ENCODE peak calls at places on chromosomes 16 and 17, in nine cellular contexts. C is kidney; I is naive thymus-derived CD4-positive, alpha-beta T cell; A is CD8-positive, alpha-beta memory T cell; B is stomach; Z is Peyer's patch; O is psoas muscle; M is right lobe of liver; W is thoracic aorta. N is an unnamed sample.

GRCh38 chr17:68399638-68400403 is 57.5 kb downstream of the WIPI1 start:
- DNase-seq in C (no peak), I (peak), A (no peak), B (no peak), Z (no peak), O (no peak), M (no peak), W (no peak), N (no peak)

GRCh38 chr17:48546924-48547838 is 2.3 kb upstream of the HOXB2 start:
- DNase-seq in C (no peak), I (no peak), A (no peak), B (no peak), Z (no peak), O (no peak), M (no peak), W (no peak), N (no peak)

GRCh38 chr17:4789951-4790704 is 1.4 kb downstream of the GLTPD2 start:
- DNase-seq in C (peak), I (peak), A (peak), B (peak), Z (peak), O (peak), M (peak), W (peak), N (peak)

GRCh38 chr17:78430892-78431691 is 52.6 kb downstream of the PGS1 start:
- DNase-seq in C (no peak), I (no peak), A (no peak), B (no peak), Z (no peak), O (no peak), M (no peak), W (no peak), N (no peak)

GRCh38 chr16:22070361-22071351 is 21.7 kb upstream of the VWA3A start:
- DNase-seq in C (no peak), I (no peak), A (no peak), B (peak), Z (no peak), O (peak), M (no peak), W (no peak), N (no peak)

GRCh38 chr17:77580531-77580930 is 378.0 kb upstream of the TNRC6C start:
- DNase-seq in C (peak), I (no peak), A (no peak), B (no peak), Z (peak), O (no peak), M (no peak), W (no peak), N (no peak)

GRCh38 chr17:80886641-80887573 is 104.7 kb upstream of the CHMP6 start:
- DNase-seq in C (peak), I (no peak), A (no peak), B (no peak), Z (no peak), O (no peak), M (peak), W (no peak), N (no peak)

GRCh38 chr17:35189291-35189690 is 4.9 kb downstream of the SLC35G3 start:
- DNase-seq in C (no peak), I (no peak), A (no peak), B (no peak), Z (no peak), O (no peak), M (no peak), W (no peak), N (no peak)

GRCh38 chr17:51734462-51734861 is 424.1 kb downstream of the CA10 start:
- DNase-seq in C (no peak), I (no peak), A (no peak), B (no peak), Z (no peak), O (no peak), M (no peak), W (no peak), N (no peak)

GRCh38 chr17:81090361-81091133 is 55.6 kb downstream of the BAIAP2 start:
- DNase-seq in C (no peak), I (peak), A (no peak), B (peak), Z (peak), O (peak), M (peak), W (no peak), N (no peak)

GRCh38 chr16:48612621-48613020 is 2.6 kb upstream of the N4BP1 start:
- DNase-seq in C (no peak), I (no peak), A (no peak), B (peak), Z (no peak), O (no peak), M (no peak), W (no peak), N (no peak)

GRCh38 chr17:1031711-1032110 is 34.8 kb downstream of the TIMM22 start:
- DNase-seq in C (peak), I (no peak), A (no peak), B (no peak), Z (no peak), O (peak), M (no peak), W (no peak), N (no peak)

GRCh38 chr16:78596996-78597422 is 497.6 kb downstream of the WWOX start:
- DNase-seq in C (no peak), I (no peak), A (no peak), B (no peak), Z (no peak), O (no peak), M (no peak), W (no peak), N (no peak)

GRCh38 chr17:65523411-65523810 is 38.0 kb downstream of the AXIN2 start:
- DNase-seq in C (no peak), I (no peak), A (peak), B (no peak), Z (no peak), O (no peak), M (no peak), W (no peak), N (peak)

GRCh38 chr16:82993415-82993814 is 366.6 kb downstream of the CDH13 start:
- DNase-seq in C (no peak), I (no peak), A (no peak), B (no peak), Z (no peak), O (no peak), M (no peak), W (no peak), N (no peak)

GRCh38 chr17:80943346-80944145 is 48.1 kb upstream of the CHMP6 start:
- DNase-seq in C (peak), I (no peak), A (no peak), B (no peak), Z (no peak), O (no peak), M (no peak), W (no peak), N (no peak)

GRCh38 chr16:15044286-15044685 is 11.6 kb downstream of the NTAN1 start:
- DNase-seq in C (no peak), I (no peak), A (no peak), B (no peak), Z (no peak), O (no peak), M (no peak), W (no peak), N (no peak)

GRCh38 chr16:30767767-30768465 is 5.8 kb downstream of the RNF40 start:
- DNase-seq in C (peak), I (no peak), A (no peak), B (no peak), Z (peak), O (no peak), M (no peak), W (no peak), N (no peak)

GRCh38 chr17:67289174-67289876 is 44.3 kb upstream of the HELZ start:
- DNase-seq in C (peak), I (no peak), A (no peak), B (peak), Z (peak), O (peak), M (peak), W (peak), N (no peak)

GRCh38 chr16:17491140-17491662 is 20.4 kb upstream of the XYLT1 start:
- DNase-seq in C (no peak), I (no peak), A (no peak), B (no peak), Z (no peak), O (no peak), M (no peak), W (no peak), N (no peak)

GRCh38 chr17:4858880-4859260 is 25.7 kb downstream of the MINK1 start:
- DNase-seq in C (peak), I (no peak), A (no peak), B (peak), Z (no peak), O (peak), M (peak), W (peak), N (no peak)

GRCh38 chr17:50699410-50699809 is 8.3 kb downstream of the ANKRD40 start:
- DNase-seq in C (no peak), I (no peak), A (no peak), B (no peak), Z (no peak), O (no peak), M (no peak), W (no peak), N (no peak)

GRCh38 chr17:45221081-45221996 is at the start of gene FMNL1:
- DNase-seq in C (peak), I (peak), A (peak), B (peak), Z (peak), O (peak), M (peak), W (no peak), N (peak)

GRCh38 chr17:28333083-28333746 is 2.1 kb downstream of the IFT20 start:
- DNase-seq in C (no peak), I (no peak), A (no peak), B (no peak), Z (no peak), O (no peak), M (no peak), W (no peak), N (no peak)

GRCh38 chr17:58341861-58342475 is 10.0 kb downstream of the SUPT4H1 start:
- DNase-seq in C (no peak), I (no peak), A (no peak), B (no peak), Z (no peak), O (no peak), M (no peak), W (no peak), N (peak)

DNA sequence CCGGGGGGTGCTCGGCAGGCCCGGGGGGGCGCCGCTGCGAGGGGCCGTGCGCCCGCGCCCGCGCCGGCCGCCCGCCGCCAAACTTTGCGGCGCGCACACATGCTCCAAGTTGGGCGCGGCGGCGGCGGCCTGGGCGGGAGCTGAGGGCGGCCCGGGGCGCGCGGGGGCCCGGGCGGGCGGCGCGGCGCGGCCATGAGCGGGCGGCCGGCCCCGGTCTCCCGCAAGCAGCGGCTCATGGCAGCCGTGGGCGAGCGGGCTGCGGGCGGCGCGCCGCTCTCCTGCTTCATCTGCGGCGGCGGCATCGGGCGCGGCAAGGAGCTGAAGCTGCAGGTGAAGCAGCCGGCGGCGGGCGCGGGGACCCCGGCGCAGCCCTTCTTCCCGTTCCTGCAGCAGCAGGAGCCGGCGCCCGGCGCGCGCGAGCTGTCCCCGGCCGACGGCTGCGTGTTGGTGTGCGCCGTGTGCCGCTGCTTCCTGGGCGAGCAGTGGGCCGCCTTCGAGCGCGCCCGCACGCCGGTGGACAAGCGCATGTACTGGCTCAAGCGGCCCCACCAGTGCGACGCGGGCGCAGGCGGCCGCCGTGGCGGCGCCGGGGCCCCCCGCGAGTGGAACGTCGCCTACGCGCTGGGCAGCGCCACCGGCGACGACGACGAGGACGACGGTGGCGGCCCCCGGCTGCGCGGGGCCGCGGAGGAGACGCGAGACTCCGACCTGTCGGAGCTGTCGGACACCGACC is 57.2 kb upstream of the CIBAR2 start:
- DNase-seq in C (peak), I (no peak), A (no peak), B (no peak), Z (no peak), O (no peak), M (no peak), W (no peak), N (no peak)
- H3K4me3 ChIP-seq in C (peak), I (no peak), A (no peak), B (peak), Z (peak), O (peak), M (peak), W (peak), N (no peak)

DNA sequence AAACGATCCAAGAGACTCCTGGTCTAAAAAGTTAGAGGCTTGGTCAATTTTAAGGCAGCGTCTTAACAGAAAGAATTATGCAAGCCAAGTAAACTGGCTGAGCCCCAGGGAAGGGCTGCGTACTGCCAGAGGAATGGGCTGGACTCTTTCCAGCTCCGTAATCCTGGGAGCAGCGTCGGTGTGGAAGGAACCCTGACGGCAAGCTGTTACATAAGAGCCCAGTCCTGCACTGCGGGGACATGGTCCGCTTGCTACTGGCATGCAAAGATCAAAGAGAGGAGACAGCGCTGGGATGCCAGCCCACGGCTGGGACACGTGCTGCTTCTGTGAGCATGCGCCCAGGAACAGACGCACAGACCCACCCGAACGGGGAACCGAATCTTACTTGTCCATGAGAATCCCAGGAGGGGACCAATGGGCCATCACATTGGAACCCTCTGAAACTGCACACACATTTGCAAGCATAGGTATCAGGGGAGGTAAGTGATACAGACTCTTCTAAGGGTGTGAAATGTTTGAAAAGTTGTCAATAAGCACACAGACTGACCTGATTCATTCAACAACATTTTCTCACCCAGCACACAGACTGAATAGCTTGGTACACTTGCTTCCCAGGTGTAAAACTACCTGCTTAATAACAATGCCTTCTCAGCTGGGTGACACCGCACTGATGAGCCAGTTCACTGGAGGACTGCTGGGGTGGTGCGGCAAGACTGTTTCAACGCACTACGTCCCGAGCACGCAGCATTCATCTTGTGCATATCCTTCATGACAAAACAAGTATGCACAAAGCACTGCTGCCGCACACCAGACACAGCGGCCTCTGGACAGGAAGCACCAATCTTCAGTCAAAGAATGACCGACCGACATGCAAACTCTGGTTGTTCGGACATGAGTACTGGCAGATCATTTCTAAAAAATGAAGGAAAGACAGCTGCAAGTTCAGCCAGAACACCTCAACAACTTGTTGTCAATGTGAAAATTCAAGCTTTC is 94.9 kb downstream of the ANKRD11 start:
- DNase-seq in C (peak), I (no peak), A (no peak), B (peak), Z (peak), O (peak), M (peak), W (peak), N (no peak)
- H3K27ac ChIP-seq in C (peak), I (no peak), A (no peak), B (peak), Z (peak), O (peak), M (no peak), W (peak), N (no peak)

GRCh38 chr16:27703121-27703520 is 153.2 kb downstream of the KATNIP start:
- DNase-seq in C (peak), I (no peak), A (no peak), B (no peak), Z (no peak), O (no peak), M (no peak), W (no peak), N (no peak)

GRCh38 chr16:27704252-27704651 is 154.3 kb downstream of the KATNIP start:
- DNase-seq in C (no peak), I (no peak), A (no peak), B (no peak), Z (no peak), O (no peak), M (no peak), W (no peak), N (no peak)

GRCh38 chr16:27701381-27701780 is 151.4 kb downstream of the KATNIP start:
- DNase-seq in C (peak), I (no peak), A (no peak), B (no peak), Z (no peak), O (no peak), M (no peak), W (no peak), N (no peak)

GRCh38 chr16:27706156-27706705 is 156.3 kb downstream of the KATNIP start:
- DNase-seq in C (peak), I (no peak), A (no peak), B (no peak), Z (no peak), O (no peak), M (no peak), W (no peak), N (no peak)

GRCh38 chr16:27703545-27703944 is 153.6 kb downstream of the KATNIP start:
- DNase-seq in C (peak), I (no peak), A (no peak), B (no peak), Z (no peak), O (no peak), M (no peak), W (no peak), N (no peak)
- H3K4me3 ChIP-seq in C (no peak), I (no peak), A (no peak), B (no peak), Z (no peak), O (no peak), M (no peak), W (no peak), N (no peak)

GRCh38 chr17:7313028-7313889 is 1.9 kb downstream of the GPS2 start:
- DNase-seq in C (no peak), I (no peak), A (peak), B (no peak), Z (no peak), O (no peak), M (no peak), W (no peak), N (no peak)
- H3K27ac ChIP-seq in C (no peak), I (peak), A (no peak), B (peak), Z (no peak), O (peak), M (no peak), W (no peak), N (peak)

DNA sequence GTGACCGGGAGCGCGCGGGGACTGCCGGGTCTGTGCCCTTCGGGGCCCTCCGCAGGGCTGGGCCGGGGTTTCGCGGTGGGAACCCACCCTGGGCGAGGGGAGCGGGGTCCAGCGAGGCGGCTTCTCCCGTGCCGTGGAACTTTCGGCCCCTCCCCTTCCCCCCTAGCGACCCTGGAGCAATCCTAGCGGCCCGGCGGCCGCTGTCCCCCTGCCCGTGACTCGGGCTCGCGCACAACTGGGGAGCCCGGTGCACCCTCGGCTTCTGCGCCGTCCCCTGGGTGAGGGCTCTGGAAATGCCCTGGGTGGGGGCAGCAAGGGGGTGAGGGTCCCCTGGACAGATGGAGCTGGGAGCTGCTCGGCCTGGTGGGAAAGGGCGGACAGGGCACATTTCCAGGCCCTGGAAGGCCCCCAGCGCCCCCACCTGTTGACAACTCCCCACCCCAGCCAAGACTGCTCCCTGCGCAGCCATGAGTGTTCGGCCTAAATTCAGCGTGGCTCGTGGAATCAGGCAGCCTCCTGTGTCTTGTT is 562 bp downstream of the UTS2R start:
- DNase-seq in C (peak), I (no peak), A (no peak), B (no peak), Z (no peak), O (no peak), M (no peak), W (no peak), N (no peak)
- H3K4me3 ChIP-seq in C (no peak), I (no peak), A (no peak), B (peak), Z (no peak), O (peak), M (no peak), W (peak), N (no peak)

GRCh38 chr17:75896360-75897075 is at the start of gene TRIM65:
- DNase-seq in C (peak), I (peak), A (peak), B (peak), Z (peak), O (peak), M (peak), W (peak), N (peak)

GRCh38 chr17:75898065-75898464 is 1.3 kb upstream of the TRIM65 start:
- DNase-seq in C (peak), I (no peak), A (no peak), B (no peak), Z (no peak), O (no peak), M (no peak), W (no peak), N (no peak)

GRCh38 chr17:75899353-75899752 is 2.6 kb upstream of the TRIM65 start:
- DNase-seq in C (peak), I (no peak), A (no peak), B (no peak), Z (no peak), O (no peak), M (no peak), W (no peak), N (no peak)

GRCh38 chr17:75898791-75899190 is 2.0 kb upstream of the TRIM65 start:
- DNase-seq in C (peak), I (no peak), A (no peak), B (no peak), Z (no peak), O (no peak), M (no peak), W (no peak), N (no peak)

DNA sequence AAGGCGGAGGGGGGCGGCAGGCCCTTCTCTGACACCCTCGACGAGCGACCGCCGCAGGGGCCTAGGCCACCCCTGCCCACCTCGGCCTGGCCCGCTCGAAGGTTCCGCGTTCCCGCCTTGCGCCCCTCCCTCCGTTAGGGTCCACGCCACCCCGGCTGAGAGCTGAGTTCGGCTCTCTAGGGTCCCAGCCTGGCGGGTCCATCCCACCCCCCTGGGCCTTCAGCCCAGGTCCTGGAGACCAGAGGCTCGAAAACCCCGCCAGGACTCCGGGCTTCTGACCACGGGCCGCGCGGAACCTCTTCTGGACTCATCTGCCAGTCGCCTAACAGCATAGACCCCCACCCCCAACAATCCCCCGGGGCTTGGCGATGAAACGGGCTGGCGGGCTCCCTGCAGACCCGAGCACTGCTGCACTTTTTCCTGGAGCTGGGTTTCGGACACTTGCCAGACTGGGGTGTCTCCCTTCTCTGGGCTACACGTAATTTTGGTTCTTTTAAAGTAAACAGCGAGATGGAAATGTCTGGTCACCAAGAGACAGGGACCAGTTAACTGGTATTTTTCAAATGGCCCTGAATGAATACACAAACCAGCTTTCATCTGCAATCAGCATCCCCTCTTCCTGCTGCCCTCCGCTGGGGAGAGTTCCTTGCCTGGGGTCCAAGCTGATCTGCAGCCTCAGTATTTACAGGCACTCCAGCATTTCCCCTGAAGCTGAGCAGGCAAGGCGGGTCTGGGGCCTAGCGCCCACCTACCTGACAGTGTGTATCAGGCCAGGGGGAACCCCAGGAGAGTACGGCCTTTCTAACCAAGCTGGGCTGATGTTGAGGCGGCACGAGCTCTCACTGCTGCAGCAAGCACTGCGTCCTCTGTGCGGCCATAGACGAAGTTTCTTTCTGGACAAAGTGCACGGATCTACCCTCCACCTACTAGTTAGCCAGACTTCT is 597 bp upstream of the TRIM65 start:
- DNase-seq in C (peak), I (no peak), A (no peak), B (no peak), Z (peak), O (peak), M (no peak), W (no peak), N (no peak)
- H3K27ac ChIP-seq in C (peak), I (peak), A (peak), B (peak), Z (peak), O (peak), M (peak), W (peak), N (peak)